ENCODE peak calls at places on chromosomes 6 and 20, in ten cellular contexts. K, G, D, L, M, C, A, V, B and R are unnamed samples.

GRCh38 chr6:396126-396520 is 4.6 kb downstream of the IRF4 start:
- DNase-seq in K (no peak), G (no peak), D (no peak), L (no peak), M (no peak), C (no peak), A (no peak), V (no peak), B (no peak), R (no peak)

GRCh38 chr6:43953794-43954310 is 173.4 kb downstream of the MRPL14 start:
- DNase-seq in K (peak; percentile 59), G (no peak), D (peak; percentile 44), L (no peak), M (no peak), C (no peak), A (no peak), V (no peak), B (no peak), R (no peak)

GRCh38 chr6:158033751-158034702 is 52.4 kb downstream of the SYNJ2 start:
- DNase-seq in K (peak; percentile 82), G (no peak), D (no peak), L (no peak), M (no peak), C (no peak), A (no peak), V (no peak), B (peak; percentile 63), R (no peak)

GRCh38 chr20:38833857-38834164 is 28.3 kb downstream of the PPP1R16B start:
- DNase-seq in K (no peak), G (no peak), D (no peak), L (no peak), M (no peak), C (no peak), A (peak; percentile 50), V (peak; percentile 43), B (no peak), R (peak; percentile 39)

GRCh38 chr20:62918137-62918536 is 8.2 kb downstream of the DIDO1 start:
- DNase-seq in K (no peak), G (no peak), D (no peak), L (no peak), M (no peak), C (no peak), A (no peak), V (peak; percentile 42), B (no peak), R (peak; percentile 82)

GRCh38 chr20:32415494-32415893 is 57.4 kb downstream of the ASXL1 start:
- DNase-seq in K (no peak), G (no peak), D (no peak), L (no peak), M (no peak), C (no peak), A (no peak), V (no peak), B (no peak), R (no peak)

GRCh38 chr20:57469418-57470211 is 55.3 kb downstream of the CTCFL start:
- DNase-seq in K (no peak), G (no peak), D (peak; percentile 75), L (no peak), M (no peak), C (peak; percentile 61), A (no peak), V (no peak), B (peak; percentile 86), R (peak; percentile 68)

GRCh38 chr20:62860924-62861691 is 514 bp downstream of the TCFL5 start:
- DNase-seq in K (no peak), G (no peak), D (no peak), L (no peak), M (no peak), C (no peak), A (peak; percentile 32), V (peak; percentile 46), B (no peak), R (peak; percentile 45)

GRCh38 chr20:7926767-7927166 is 13.5 kb downstream of the HAO1 start:
- DNase-seq in K (no peak), G (no peak), D (no peak), L (no peak), M (peak; percentile 39), C (no peak), A (no peak), V (no peak), B (no peak), R (peak; percentile 42)

GRCh38 chr6:10505529-10505928 is 15.6 kb upstream of the GCNT2 start:
- DNase-seq in K (no peak), G (no peak), D (no peak), L (no peak), M (no peak), C (no peak), A (no peak), V (no peak), B (no peak), R (no peak)

GRCh38 chr20:9092101-9092500 is 23.2 kb downstream of the PLCB4 start:
- DNase-seq in K (no peak), G (no peak), D (no peak), L (no peak), M (no peak), C (no peak), A (no peak), V (no peak), B (no peak), R (no peak)
- H3K27ac ChIP-seq in K (no peak overlapping the region), G (no peak overlapping the region), D (no peak overlapping the region), L (no peak overlapping the region), M (no peak overlapping the region), C (no peak overlapping the region), A (no peak overlapping the region), V (no peak overlapping the region), B (peak overlapping the region; percentile 56), R (no peak overlapping the region)

GRCh38 chr6:106799008-106799952 is 169.9 kb downstream of the QRSL1 start:
- DNase-seq in K (no peak), G (no peak), D (peak; percentile 20), L (no peak), M (no peak), C (no peak), A (no peak), V (no peak), B (no peak), R (no peak)
- H3K27ac ChIP-seq in K (peak overlapping the region; percentile 98), G (no peak overlapping the region), D (peak overlapping the region; percentile 61), L (no peak overlapping the region), M (no peak overlapping the region), C (no peak overlapping the region), A (no peak overlapping the region), V (no peak overlapping the region), B (no peak overlapping the region), R (no peak overlapping the region)

GRCh38 chr6:41698350-41698781 is 37.0 kb downstream of the TFEB start:
- DNase-seq in K (no peak), G (no peak), D (no peak), L (no peak), M (peak; percentile 96), C (no peak), A (no peak), V (no peak), B (no peak), R (no peak)

GRCh38 chr6:41699063-41699462 is 36.3 kb downstream of the TFEB start:
- DNase-seq in K (no peak), G (no peak), D (no peak), L (no peak), M (no peak), C (no peak), A (no peak), V (no peak), B (no peak), R (no peak)

GRCh38 chr6:41695825-41696224 is 39.6 kb downstream of the TFEB start:
- DNase-seq in K (no peak), G (no peak), D (no peak), L (no peak), M (no peak), C (no peak), A (no peak), V (no peak), B (no peak), R (no peak)

GRCh38 chr6:41696788-41697187 is 38.6 kb downstream of the TFEB start:
- DNase-seq in K (no peak), G (no peak), D (no peak), L (no peak), M (no peak), C (no peak), A (no peak), V (no peak), B (no peak), R (no peak)

DNA sequence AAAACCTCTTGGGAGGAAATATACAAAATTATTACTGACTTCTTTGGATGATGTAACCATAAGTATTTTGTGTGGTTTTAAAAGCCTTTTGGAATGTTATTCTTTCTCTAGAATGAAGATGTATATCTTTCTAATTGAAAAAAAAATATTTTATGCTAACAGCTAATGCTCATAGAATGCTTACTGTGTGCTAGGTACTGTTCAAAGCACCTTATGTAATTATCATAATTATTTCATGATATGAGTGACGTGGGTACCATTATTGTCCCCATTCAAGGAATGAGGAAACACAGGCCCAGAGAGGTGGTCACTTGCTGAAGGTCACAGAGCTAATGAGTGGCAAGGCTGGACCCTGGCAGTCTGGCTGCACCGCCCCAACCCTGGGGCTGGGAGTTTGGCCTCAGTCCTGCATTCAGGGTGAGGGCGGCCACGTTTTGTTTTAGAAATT is 37.5 kb downstream of the TFEB start:
- DNase-seq in K (no peak), G (no peak), D (no peak), L (no peak), M (no peak), C (no peak), A (no peak), V (no peak), B (no peak), R (no peak)
- H3K27ac ChIP-seq in K (no peak overlapping the region), G (peak overlapping the region; percentile 74), D (peak overlapping the region; percentile 57), L (no peak overlapping the region), M (peak overlapping the region; percentile 98), C (peak overlapping the region; percentile 79), A (no peak overlapping the region), V (no peak overlapping the region), B (peak overlapping the region; percentile 29), R (no peak overlapping the region)

GRCh38 chr6:135922746-135923145 is 71.2 kb downstream of the PDE7B start:
- DNase-seq in K (no peak), G (no peak), D (no peak), L (no peak), M (no peak), C (no peak), A (no peak), V (no peak), B (peak; percentile 88), R (no peak)

GRCh38 chr6:135922170-135922569 is 70.7 kb downstream of the PDE7B start:
- DNase-seq in K (no peak), G (no peak), D (peak; percentile 76), L (no peak), M (peak; percentile 92), C (no peak), A (no peak), V (no peak), B (peak; percentile 72), R (no peak)

GRCh38 chr6:135921176-135921575 is 69.7 kb downstream of the PDE7B start:
- DNase-seq in K (no peak), G (no peak), D (no peak), L (no peak), M (no peak), C (no peak), A (no peak), V (no peak), B (no peak), R (no peak)

GRCh38 chr6:135919026-135919425 is 67.5 kb downstream of the PDE7B start:
- DNase-seq in K (no peak), G (no peak), D (no peak), L (no peak), M (no peak), C (no peak), A (no peak), V (no peak), B (no peak), R (no peak)

DNA sequence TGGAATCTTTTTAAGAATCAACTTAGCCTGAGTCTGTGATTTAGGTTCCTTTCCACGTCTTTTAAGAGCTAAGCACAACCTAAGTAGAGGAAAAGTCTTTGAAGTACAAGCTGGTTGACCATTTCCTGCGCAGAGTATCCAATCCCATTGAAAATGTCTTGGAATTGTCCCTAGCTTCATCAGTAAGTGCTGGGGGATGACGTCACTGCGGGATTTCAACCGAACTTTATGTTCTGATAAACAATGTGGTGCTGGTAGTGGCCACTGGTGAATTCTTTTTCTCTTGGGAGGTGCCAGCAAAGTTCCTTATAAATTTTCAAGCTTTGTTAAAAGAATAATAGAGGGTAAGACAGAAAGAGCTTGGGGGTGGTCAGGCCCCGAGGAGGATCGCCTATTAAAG is 69.2 kb downstream of the PDE7B start:
- DNase-seq in K (no peak), G (no peak), D (peak; percentile 8), L (no peak), M (no peak), C (no peak), A (no peak), V (no peak), B (no peak), R (no peak)
- H3K27ac ChIP-seq in K (no peak overlapping the region), G (peak overlapping the region; percentile 10), D (peak overlapping the region; percentile 78), L (no peak overlapping the region), M (no peak overlapping the region), C (no peak overlapping the region), A (no peak overlapping the region), V (no peak overlapping the region), B (no peak overlapping the region), R (no peak overlapping the region)